ENCODE peak calls at places on chromosomes 6 and 20, in four cellular contexts. P is IMR-90, H is adrenal gland, Z is right cardiac atrium. C is an unnamed sample.

GRCh38 chr20:49521356-49521755 is 38.9 kb upstream of the KCNB1 start:
- DNase-seq in H (no peak), Z (no peak), P (no peak), C (no peak)

GRCh38 chr6:96436398-96436797 is 85.2 kb upstream of the UFL1 start:
- DNase-seq in Z (no peak), P (no peak), H (no peak), C (no peak)

GRCh38 chr6:90417385-90417784 is 120.7 kb upstream of the BACH2 start:
- DNase-seq in H (no peak), P (no peak), Z (no peak), C (no peak)

GRCh38 chr6:11262231-11262630 is 29.8 kb upstream of the NEDD9 start:
- DNase-seq in P (no peak), H (no peak), Z (no peak), C (no peak)

GRCh38 chr6:45032426-45032825 is 295.7 kb upstream of the RUNX2 start:
- DNase-seq in Z (no peak), P (no peak), H (no peak), C (no peak)

GRCh38 chr6:46719099-46719498 is 16.1 kb downstream of the PLA2G7 start:
- DNase-seq in H (peak; percentile 18), Z (no peak), P (peak; percentile 41), C (no peak)

GRCh38 chr6:154361476-154361875 is 4.9 kb upstream of the IPCEF1 start:
- DNase-seq in H (no peak), P (no peak), Z (no peak), C (no peak)

GRCh38 chr6:105994522-105995402 is 91.4 kb upstream of the PRDM1 start:
- DNase-seq in P (peak; percentile 78), Z (peak; percentile 52), H (peak; percentile 57), C (peak; percentile 68)

GRCh38 chr6:117264487-117265424 is 602 bp upstream of the VGLL2 start:
- DNase-seq in P (no peak), H (no peak), Z (no peak), C (no peak)

GRCh38 chr6:149176971-149177667 is 140.4 kb upstream of the TAB2 start:
- DNase-seq in Z (no peak), H (no peak), P (no peak), C (no peak)

GRCh38 chr6:84805145-84805544 is 40.7 kb upstream of the TBX18 start:
- DNase-seq in Z (no peak), H (no peak), P (no peak), C (no peak)

GRCh38 chr20:10328897-10329255 is 105.1 kb downstream of the MKKS start:
- DNase-seq in P (no peak), Z (no peak), H (no peak), C (no peak)

GRCh38 chr20:10323729-10324128 is 105.1 kb downstream of the SNAP25 start:
- DNase-seq in Z (no peak), P (no peak), H (no peak), C (no peak)

GRCh38 chr20:10332656-10333421 is 101.2 kb downstream of the MKKS start:
- DNase-seq in P (peak; percentile 31), H (peak; percentile 26), Z (no peak), C (no peak)

GRCh38 chr20:10324198-10324836 is 105.7 kb downstream of the SNAP25 start:
- DNase-seq in Z (no peak), H (no peak), P (no peak), C (no peak)

DNA sequence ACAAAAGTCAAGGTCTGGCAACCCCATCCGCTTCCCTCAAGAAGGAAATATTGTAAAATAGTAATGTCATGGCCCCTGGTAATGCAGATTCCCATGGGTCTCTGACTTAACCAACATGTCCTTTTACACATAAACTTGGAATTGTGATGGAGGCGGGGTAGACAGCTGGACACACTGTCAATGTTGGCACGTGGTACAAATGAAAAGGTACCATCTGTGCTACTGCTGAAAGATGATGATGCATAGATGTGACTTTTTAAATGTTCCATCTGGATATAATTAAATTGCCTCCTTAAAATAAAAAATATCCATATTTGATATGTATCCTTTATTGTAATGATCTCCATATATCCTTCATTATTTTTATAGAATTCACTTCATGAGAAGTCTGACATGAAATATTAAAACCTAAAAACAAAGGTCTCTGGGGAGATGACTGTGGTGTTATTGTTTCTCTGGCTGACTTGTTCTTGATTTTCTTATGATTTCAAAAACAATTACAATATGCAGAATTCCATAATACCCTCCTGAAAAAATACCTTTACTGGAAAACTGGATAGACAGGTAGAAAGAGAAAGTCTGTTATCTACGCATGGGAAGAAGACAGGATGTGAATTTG is 104.5 kb downstream of the MKKS start:
- DNase-seq in H (no peak), Z (no peak), P (no peak), C (no peak)
- H3K4me1 ChIP-seq in H (peaks cover 15% of the 10 kb centered on the region), Z (no peaks in the 10 kb centered on the region), P (no peaks in the 10 kb centered on the region), C (no peaks in the 10 kb centered on the region)

GRCh38 chr20:35171438-35171752 is 477 bp upstream of the PROCR start:
- DNase-seq in Z (no peak), P (no peak), H (no peak), C (no peak)
- H3K4me3 ChIP-seq in Z (peak overlapping the region; percentile 55), P (peak overlapping the region; percentile 53), H (no peak overlapping the region), C (peak overlapping the region; percentile 58)

GRCh38 chr6:155493694-155494143 is 38.1 kb upstream of the NOX3 start:
- DNase-seq in Z (peak; percentile 46), H (peak; percentile 74), P (peak; percentile 100), C (peak; percentile 51)
- H3K27ac ChIP-seq in Z (no peak overlapping the region), H (peak overlapping the region; percentile 87), P (no peak overlapping the region), C (peak overlapping the region; percentile 32)

DNA sequence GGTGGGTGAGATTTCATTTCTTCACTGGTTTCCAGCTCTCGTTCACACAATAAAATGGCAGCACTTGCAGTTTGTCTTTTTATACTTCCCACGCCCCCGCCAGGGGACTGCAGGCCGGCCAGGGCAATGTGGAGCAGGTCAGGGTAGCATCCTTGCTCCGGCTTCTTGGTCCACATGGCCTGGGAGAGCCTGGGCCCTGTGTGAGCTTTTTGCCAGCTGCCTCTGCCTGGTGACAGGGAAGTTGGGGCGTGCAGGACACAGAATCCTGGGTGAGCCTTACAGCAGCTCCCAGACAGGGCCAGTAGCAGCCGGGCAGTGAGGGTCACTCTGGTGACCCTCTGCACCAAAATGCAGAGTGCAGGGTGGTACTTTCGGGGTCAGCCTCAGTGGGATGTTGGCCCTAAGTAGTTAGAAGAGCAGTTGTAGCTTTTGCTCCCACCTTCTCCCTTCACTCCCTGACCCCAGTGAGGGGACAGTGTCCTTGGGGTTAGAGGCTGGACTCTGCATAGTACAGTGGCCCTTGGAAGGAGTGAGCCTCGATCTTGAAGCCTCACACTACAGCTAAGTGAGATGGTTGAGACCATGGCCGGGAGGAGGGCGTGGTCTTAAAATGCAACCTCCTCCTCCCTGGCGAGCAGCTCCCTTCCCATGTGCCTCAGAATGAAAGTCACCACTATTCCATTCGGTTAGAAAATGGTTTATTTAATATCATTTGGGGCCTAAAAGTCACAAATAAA is 23.8 kb downstream of the PYGB start:
- DNase-seq in H (no peak), P (no peak), Z (no peak), C (peak; percentile 18)
- H3K4me1 ChIP-seq in H (no peaks in the 10 kb centered on the region), P (no peaks in the 10 kb centered on the region), Z (no peaks in the 10 kb centered on the region), C (peaks cover 3% of the 10 kb centered on the region)

GRCh38 chr6:132504757-132505156 is 8.2 kb downstream of the STX7 start:
- DNase-seq in P (no peak), Z (no peak), H (peak; percentile 11), C (no peak)

GRCh38 chr6:132499757-132500156 is 13.2 kb downstream of the STX7 start:
- DNase-seq in Z (no peak), P (no peak), H (no peak), C (no peak)

GRCh38 chr6:132506461-132506860 is 6.5 kb downstream of the STX7 start:
- DNase-seq in H (no peak), P (no peak), Z (no peak), C (no peak)

GRCh38 chr6:132506869-132507813 is 5.8 kb downstream of the STX7 start:
- DNase-seq in Z (no peak), H (no peak), P (no peak), C (no peak)

GRCh38 chr6:132505158-132505557 is 7.8 kb downstream of the STX7 start:
- DNase-seq in P (no peak), Z (no peak), H (no peak), C (no peak)
- H3K4me3 ChIP-seq in P (no peak overlapping the region), Z (no peak overlapping the region), H (no peak overlapping the region), C (no peak overlapping the region)

DNA sequence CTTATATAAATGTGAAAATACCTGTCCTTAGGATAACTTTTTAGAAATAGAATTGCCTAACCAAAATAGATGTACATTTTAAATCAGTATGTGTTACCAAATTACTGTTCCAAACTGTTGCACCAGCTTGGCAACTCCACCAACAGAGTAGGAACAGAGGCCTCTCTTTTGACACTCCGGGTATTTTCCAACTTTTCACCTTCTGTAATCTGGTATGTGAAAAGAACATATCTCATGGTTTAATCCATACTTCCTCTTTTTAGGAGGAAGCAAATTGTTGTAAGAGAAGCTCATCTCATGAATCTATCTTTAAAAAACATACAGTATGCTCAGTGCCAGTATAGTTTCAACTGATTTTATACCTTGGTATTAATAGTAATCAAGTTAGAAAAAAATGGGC is 24.9 kb downstream of the RNF144B start:
- DNase-seq in Z (no peak), P (no peak), H (no peak), C (no peak)
- H3K27ac ChIP-seq in Z (no peak overlapping the region), P (no peak overlapping the region), H (no peak overlapping the region), C (no peak overlapping the region)

GRCh38 chr6:167120557-167121030 is 2.3 kb upstream of the CCR6 start:
- DNase-seq in P (no peak), H (no peak), Z (no peak), C (no peak)
- H3K4me1 ChIP-seq in P (no peaks in the 10 kb centered on the region), H (no peaks in the 10 kb centered on the region), Z (no peaks in the 10 kb centered on the region), C (peaks cover 12% of the 10 kb centered on the region)

DNA sequence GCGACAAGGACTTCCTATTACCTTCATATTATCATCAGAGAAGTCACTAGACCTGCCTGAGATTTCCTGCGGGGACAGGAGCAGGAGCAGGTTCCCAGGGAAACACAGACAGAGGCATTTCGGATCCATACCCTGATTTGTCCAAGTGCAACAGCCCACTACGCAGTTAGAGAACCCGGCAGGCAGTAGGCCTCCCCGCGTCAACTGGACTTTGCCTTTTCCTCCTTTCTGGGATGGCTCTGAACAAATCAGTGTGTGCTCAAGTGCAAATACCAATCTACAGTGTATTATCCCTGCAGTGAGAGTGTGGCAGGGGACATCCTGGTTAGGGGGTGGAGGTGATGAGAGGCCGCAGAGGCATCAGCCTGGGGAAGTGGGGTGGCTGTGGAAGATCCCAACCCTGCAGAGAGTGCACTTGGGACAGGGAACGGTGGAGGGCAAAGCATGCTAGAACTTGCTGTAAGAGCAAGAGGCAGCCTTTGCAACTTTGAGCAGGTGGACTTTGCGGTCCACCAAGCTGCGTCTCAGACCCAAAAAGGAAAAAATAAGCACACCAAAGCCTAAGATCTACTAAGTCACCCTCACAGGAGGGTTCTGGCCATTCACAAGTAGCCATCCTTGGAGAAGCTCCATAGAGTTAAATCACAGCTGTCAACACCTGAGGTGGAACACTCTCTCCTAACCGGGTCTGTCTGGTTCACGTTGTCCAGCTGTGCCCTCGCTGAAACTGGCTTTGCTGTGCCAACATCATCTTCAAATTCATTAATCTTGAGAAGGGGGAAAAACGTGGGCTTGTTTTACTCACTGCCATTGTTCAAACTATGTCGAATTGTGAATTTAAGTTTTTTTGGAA is 159.1 kb downstream of the ZDHHC14 start:
- DNase-seq in Z (no peak), H (no peak), P (no peak), C (no peak)
- H3K4me3 ChIP-seq in Z (no peak overlapping the region), H (no peak overlapping the region), P (no peak overlapping the region), C (no peak overlapping the region)